ENCODE peak calls at places on chromosomes 1 and 21, in eight cellular contexts. G is heart left ventricle, K is stomach, E is testis, H is body of pancreas, N is Peyer's patch, B is HCT116, X is prostate gland. O is an unnamed sample.

GRCh38 chr1:231286603-231287002 is 45.6 kb downstream of the GNPAT start:
- DNase-seq in G (no peak), K (no peak), E (no peak), H (no peak), N (no peak), B (no peak), X (no peak), O (no peak)

GRCh38 chr1:171127481-171127880 is 36.8 kb downstream of the FMO3 start:
- DNase-seq in G (no peak), K (no peak), E (no peak), H (no peak), N (no peak), B (no peak), X (peak; percentile 20), O (no peak)

GRCh38 chr1:193629875-193630274 is 443.5 kb upstream of the B3GALT2 start:
- DNase-seq in G (no peak), K (no peak), E (no peak), H (no peak), N (no peak), B (no peak), X (no peak), O (no peak)

GRCh38 chr21:20645344-20645743 is 352.9 kb upstream of the NCAM2 start:
- DNase-seq in G (no peak), K (no peak), E (no peak), H (no peak), N (no peak), B (no peak), X (no peak), O (no peak)

GRCh38 chr1:204945565-204945977 is 74.9 kb downstream of the NFASC start:
- DNase-seq in G (no peak), K (no peak), E (no peak), H (no peak), N (no peak), B (no peak), X (no peak), O (peak; percentile 31)

GRCh38 chr1:55215194-55216021 is at the start of gene USP24:
- DNase-seq in G (peak; percentile 81), K (peak; percentile 91), E (peak; percentile 78), H (peak; percentile 86), N (peak; percentile 76), B (peak; percentile 39), X (peak; percentile 71), O (peak; percentile 92)

GRCh38 chr1:30522031-30523004 is 201.1 kb downstream of the MATN1 start:
- DNase-seq in G (peak; percentile 81), K (no peak), E (peak; percentile 30), H (peak; percentile 26), N (peak; percentile 3), B (no peak), X (no peak), O (no peak)

GRCh38 chr1:173280899-173281660 is 73.9 kb upstream of the TNFSF4 start:
- DNase-seq in G (no peak), K (no peak), E (no peak), H (no peak), N (no peak), B (no peak), X (no peak), O (no peak)

GRCh38 chr1:43206721-43207228 is 34.6 kb downstream of the CFAP57 start:
- DNase-seq in G (peak; percentile 41), K (no peak), E (no peak), H (peak; percentile 43), N (no peak), B (peak; percentile 68), X (no peak), O (peak; percentile 23)

GRCh38 chr1:228848406-228848805 is 113.1 kb downstream of the RHOU start:
- DNase-seq in G (no peak), K (no peak), E (peak; percentile 4), H (no peak), N (no peak), B (no peak), X (no peak), O (no peak)

GRCh38 chr1:153929433-153929825 is 6.7 kb upstream of the GATAD2B start:
- DNase-seq in G (no peak), K (no peak), E (no peak), H (no peak), N (no peak), B (no peak), X (no peak), O (no peak)

GRCh38 chr1:55400560-55400959 is 185.4 kb upstream of the USP24 start:
- DNase-seq in G (no peak), K (no peak), E (no peak), H (no peak), N (no peak), B (no peak), X (no peak), O (no peak)

GRCh38 chr1:32201011-32201855 is 838 bp downstream of the CCDC28B start:
- DNase-seq in G (peak; percentile 85), K (peak; percentile 63), E (peak; percentile 90), H (peak; percentile 75), N (peak; percentile 96), B (no peak), X (peak; percentile 46), O (peak; percentile 85)

GRCh38 chr1:156676450-156676819 is 772 bp downstream of the NES start:
- DNase-seq in G (no peak), K (no peak), E (peak; percentile 33), H (no peak), N (no peak), B (no peak), X (no peak), O (no peak)

GRCh38 chr1:95431216-95431615 is 197.2 kb downstream of the RWDD3 start:
- DNase-seq in G (no peak), K (no peak), E (no peak), H (no peak), N (no peak), B (no peak), X (no peak), O (no peak)

GRCh38 chr1:24416666-24417391 is 1.2 kb downstream of the NIPAL3 start:
- DNase-seq in G (no peak), K (no peak), E (no peak), H (no peak), N (peak; percentile 58), B (no peak), X (no peak), O (peak; percentile 92)

GRCh38 chr1:8016244-8017241 is 9.6 kb downstream of the ERRFI1 start:
- DNase-seq in G (no peak), K (no peak), E (no peak), H (no peak), N (no peak), B (no peak), X (no peak), O (no peak)

GRCh38 chr1:169087876-169088275 is 18.6 kb upstream of the ATP1B1 start:
- DNase-seq in G (no peak), K (no peak), E (no peak), H (no peak), N (no peak), B (no peak), X (no peak), O (no peak)

GRCh38 chr1:87094238-87094637 is 179.8 kb downstream of the HS2ST1 start:
- DNase-seq in G (no peak), K (no peak), E (no peak), H (no peak), N (no peak), B (no peak), X (no peak), O (no peak)

GRCh38 chr1:39727221-39727931 is 11.3 kb upstream of the PPIE start:
- DNase-seq in G (no peak), K (no peak), E (no peak), H (no peak), N (no peak), B (no peak), X (no peak), O (no peak)

GRCh38 chr1:155326020-155326526 is 5.4 kb downstream of the RUSC1 start:
- DNase-seq in G (no peak), K (no peak), E (no peak), H (no peak), N (no peak), B (no peak), X (no peak), O (no peak)
- TF ChIP-seq POLR2A in G (no peak), K (no peak), E (no peak), H (no peak), N (no peak), B (no peak), X (no peak), O (no peak)

DNA sequence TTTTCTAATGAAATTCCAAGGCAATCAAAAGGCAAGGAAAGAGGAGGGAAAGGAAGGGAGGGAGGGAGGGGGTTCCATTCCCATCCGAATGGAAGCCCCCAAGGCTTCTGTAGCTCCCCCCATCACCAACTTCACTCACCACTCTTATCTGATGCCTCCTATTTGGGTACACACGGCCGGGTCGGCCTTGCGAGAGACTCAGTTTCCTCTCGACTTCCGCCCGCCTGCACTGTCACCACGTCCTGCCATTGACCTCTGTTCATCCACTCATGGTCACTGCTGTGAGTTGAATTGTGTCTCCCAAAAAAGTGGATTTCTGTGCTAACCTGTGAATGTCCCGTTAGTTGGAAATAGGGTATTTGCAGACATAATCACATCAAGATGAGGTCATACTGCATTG is 11.2 kb downstream of the PDE9A start:
- DNase-seq in G (no peak), K (no peak), E (no peak), H (no peak), N (no peak), B (no peak), X (no peak), O (no peak)
- TF ChIP-seq POLR2A in G (no peak), K (no peak), E (no peak), H (no peak), N (no peak), B (no peak), X (no peak), O (no peak)

DNA sequence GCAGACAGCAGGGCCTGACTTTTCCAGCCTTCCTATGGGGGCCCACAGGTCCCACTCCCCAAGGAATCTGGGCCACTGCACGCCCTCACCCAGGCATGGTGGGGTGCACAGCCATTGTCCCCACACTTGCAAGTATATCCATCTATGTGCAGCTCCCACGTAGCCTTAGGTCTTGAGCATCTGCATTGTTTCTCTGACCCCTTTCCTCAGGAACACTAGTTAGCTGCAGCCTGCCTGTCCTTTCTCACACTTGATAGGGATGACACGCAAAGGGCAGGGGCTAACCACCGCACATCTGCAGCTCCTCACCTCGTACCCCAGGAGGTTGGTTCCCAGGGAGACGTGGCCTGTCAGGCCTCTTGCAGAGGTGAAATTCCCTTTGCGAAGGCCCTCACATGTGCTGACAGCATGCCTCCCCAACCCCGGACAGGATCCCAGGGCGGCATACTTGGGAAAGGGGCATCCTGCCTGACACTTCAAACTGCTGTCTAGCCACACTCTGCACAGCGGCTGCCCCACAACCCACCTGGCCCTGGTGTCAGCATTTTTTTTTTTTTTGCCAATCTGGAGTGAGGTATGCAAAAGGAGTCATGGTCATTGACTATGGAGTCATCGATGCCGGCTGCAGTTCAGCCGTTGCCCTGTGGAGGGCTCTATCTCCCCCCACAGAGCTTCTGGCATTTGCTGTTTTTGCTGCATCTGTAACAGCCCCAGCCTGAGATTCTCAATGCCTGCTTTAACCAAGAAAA is 5.0 kb downstream of the JMJD4 start:
- DNase-seq in G (peak; percentile 23), K (no peak), E (peak; percentile 55), H (peak; percentile 49), N (peak; percentile 38), B (peak; percentile 27), X (no peak), O (peak; percentile 50)
- TF ChIP-seq POLR2A in G (no peak), K (no peak), E (no peak), H (no peak), N (no peak), B (peak; percentile 33), X (no peak), O (peak; percentile 58)

DNA sequence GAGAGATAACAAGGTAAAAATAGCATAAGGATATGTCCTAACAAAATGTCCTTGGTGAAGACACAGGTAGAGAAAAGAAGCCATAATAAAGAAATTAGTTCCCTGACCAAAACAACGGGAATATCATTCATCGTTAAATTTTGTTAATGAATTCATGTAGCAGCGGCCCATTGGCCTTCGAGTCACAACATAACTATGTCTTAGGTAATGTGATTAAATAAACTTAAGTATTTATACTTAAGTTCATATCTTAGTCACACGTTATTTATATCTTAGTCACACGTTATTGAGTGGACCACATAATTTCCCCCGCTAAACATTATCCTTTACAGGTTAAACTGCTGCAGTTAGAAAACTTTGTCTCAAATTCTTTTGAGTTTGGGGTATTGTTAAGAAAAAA is 1.2 kb downstream of the NEXN start:
- DNase-seq in G (no peak), K (no peak), E (no peak), H (peak; percentile 30), N (no peak), B (no peak), X (no peak), O (no peak)
- TF ChIP-seq POLR2A in G (no peak), K (no peak), E (no peak), H (no peak), N (no peak), B (no peak), X (no peak), O (no peak)

O was measured in erythroblast.